ENCODE peak calls at places on chromosomes 4 and X, in four cellular contexts. H is HCT116, I is K562, Q is HepG2. K is an unnamed sample.

GRCh38 chr4:26065833-26066232 is 151.8 kb downstream of the SMIM20 start:
- DNase-seq in I (no peak), H (no peak), Q (no peak), K (no peak)

GRCh38 chr4:18042012-18042411 is 20.5 kb upstream of the LCORL start:
- DNase-seq in I (no peak), H (no peak), Q (no peak), K (no peak)

GRCh38 chrX:13688772-13689518 is at the start of gene RAB9A:
- DNase-seq in Q (peak; percentile 33), I (peak; percentile 91), H (peak; percentile 38), K (peak; percentile 98)

GRCh38 chr4:168486961-168487820 is 6.9 kb upstream of the DDX60L start:
- DNase-seq in I (no peak), H (peak; percentile 96), Q (no peak), K (no peak)

GRCh38 chr4:154838694-154839093 is 57.6 kb downstream of the RBM46 start:
- DNase-seq in Q (no peak), H (no peak), I (no peak), K (peak; percentile 29)

GRCh38 chr4:56655209-56655626 is 25.9 kb downstream of the HOPX start:
- DNase-seq in I (no peak), H (no peak), Q (no peak), K (peak; percentile 77)

GRCh38 chr4:71411976-71412375 is 73.2 kb downstream of the SLC4A4 start:
- DNase-seq in I (no peak), H (no peak), Q (no peak), K (no peak)

GRCh38 chrX:133670394-133670793 is 255.1 kb upstream of the GPC4 start:
- DNase-seq in Q (no peak), I (peak; percentile 40), H (peak; percentile 12), K (peak; percentile 48)

GRCh38 chr4:139214039-139214534 is 37.1 kb upstream of the ELF2 start:
- DNase-seq in I (peak; percentile 16), H (no peak), Q (peak; percentile 69), K (no peak)

GRCh38 chrX:68710870-68711576 is 63.6 kb downstream of the STARD8 start:
- DNase-seq in Q (peak; percentile 40), H (peak; percentile 32), I (peak; percentile 43), K (peak; percentile 73)

GRCh38 chr4:155639674-155640529 is 26.7 kb upstream of the GUCY1A1 start:
- DNase-seq in H (no peak), Q (no peak), I (no peak), K (no peak)

GRCh38 chr4:178080312-178080711 is 638.1 kb upstream of the AGA start:
- DNase-seq in I (no peak), Q (no peak), H (no peak), K (no peak)

GRCh38 chr4:6659897-6660296 is 19.4 kb downstream of the MRFAP1 start:
- DNase-seq in H (no peak), I (no peak), Q (no peak), K (no peak)

GRCh38 chr4:38366451-38366850 is 297.5 kb upstream of the KLF3 start:
- DNase-seq in H (no peak), Q (no peak), I (no peak), K (no peak)

GRCh38 chr4:183337833-183338232 is 15.6 kb upstream of the CLDN24 start:
- DNase-seq in H (no peak), I (no peak), Q (no peak), K (no peak)

GRCh38 chrX:9341305-9342201 is 123.3 kb upstream of the TBL1X start:
- DNase-seq in I (peak; percentile 59), H (no peak), Q (no peak), K (peak; percentile 63)

GRCh38 chrX:78517124-78517523 is 142.0 kb downstream of the RTL3 start:
- DNase-seq in H (no peak), I (no peak), Q (no peak), K (no peak)

GRCh38 chr4:34939073-34939472 is 1305.2 kb downstream of the ARAP2 start:
- DNase-seq in I (no peak), H (no peak), Q (no peak), K (no peak)

GRCh38 chrX:140501321-140501720 is 3.5 kb downstream of the SOX3 start:
- DNase-seq in Q (no peak), I (no peak), H (no peak), K (no peak)

GRCh38 chrX:150036181-150036580 is 97.9 kb upstream of the EOLA2 start:
- DNase-seq in I (no peak), H (no peak), Q (peak; percentile 53), K (peak; percentile 4)

GRCh38 chr4:119646347-119647071 is 17.9 kb upstream of the PDE5A start:
- DNase-seq in H (no peak), I (no peak), Q (no peak), K (no peak)

GRCh38 chrX:151488677-151489076 is 74.8 kb upstream of the PASD1 start:
- DNase-seq in Q (peak; percentile 3), H (peak; percentile 4), I (peak; percentile 25), K (peak; percentile 5)

GRCh38 chr4:184734758-184735157 is 862 bp upstream of the CENPU start:
- DNase-seq in I (no peak), H (no peak), Q (no peak), K (no peak)

GRCh38 chr4:51880016-51880915 is 37.3 kb downstream of the DCUN1D4 start:
- DNase-seq in I (no peak), Q (peak; percentile 83), H (no peak), K (no peak)

GRCh38 chr4:26912810-26913209 is 52.2 kb downstream of the STIM2 start:
- DNase-seq in H (no peak), I (no peak), Q (no peak), K (no peak)

GRCh38 chrX:54230440-54231148 is 47.5 kb upstream of the FAM120C start:
- DNase-seq in Q (no peak), I (no peak), H (no peak), K (no peak)

GRCh38 chrX:69076084-69076483 is 89.2 kb downstream of the PJA1 start:
- DNase-seq in Q (no peak), I (no peak), H (no peak), K (no peak)

GRCh38 chrX:153609917-153610833 is 11.2 kb upstream of the CCNQ start:
- DNase-seq in Q (peak; percentile 62), I (peak; percentile 76), H (peak; percentile 28), K (peak; percentile 88)

GRCh38 chrX:154300815-154301214 is 5.2 kb downstream of the TKTL1 start:
- DNase-seq in H (no peak), I (no peak), Q (no peak), K (no peak)

GRCh38 chr4:24210332-24210902 is 320.6 kb upstream of the PPARGC1A start:
- DNase-seq in I (no peak), H (no peak), Q (no peak), K (no peak)
- TF ChIP-seq ELF1 in I (no peak), H (no peak), Q (no peak), K (no peak)

GRCh38 chr4:24686866-24687672 is 102.7 kb upstream of the DHX15 start:
- DNase-seq in I (peak; percentile 65), Q (peak; percentile 17), H (peak; percentile 36), K (peak; percentile 26)
- TF ChIP-seq ELF1 in I (no peak), Q (no peak), H (no peak), K (no peak)

GRCh38 chrX:109863811-109864210 is 130.8 kb upstream of the ACSL4 start:
- DNase-seq in H (no peak), I (no peak), Q (no peak), K (no peak)
- TF ChIP-seq ELF1 in H (no peak), I (no peak), Q (no peak), K (no peak)

GRCh38 chr4:15110120-15110571 is 107.9 kb downstream of the CPEB2 start:
- DNase-seq in H (no peak), Q (no peak), I (no peak), K (no peak)

GRCh38 chr4:15104825-15105224 is 102.5 kb downstream of the CPEB2 start:
- DNase-seq in I (no peak), Q (no peak), H (no peak), K (no peak)

GRCh38 chr4:15106417-15106816 is 104.1 kb downstream of the CPEB2 start:
- DNase-seq in H (no peak), I (no peak), Q (no peak), K (no peak)

GRCh38 chr4:15109583-15109982 is 107.3 kb downstream of the CPEB2 start:
- DNase-seq in I (no peak), H (no peak), Q (no peak), K (no peak)
- TF ChIP-seq ELF1 in I (no peak), H (no peak), Q (no peak), K (no peak)

K was measured in SK-N-SH.